ENCODE peak calls at places on chromosomes 13 and 19, in seven cellular contexts. L is psoas muscle, U is transverse colon, W is right lobe of liver, O is mucosa of descending colon, X is retinal pigment epithelial cell, H is body of pancreas. F is an unnamed sample.

GRCh38 chr13:49791753-49792549 is 531 bp downstream of the KPNA3 start:
- DNase-seq in L (peak), U (peak), W (peak), O (peak), X (no peak), H (peak), F (peak)

GRCh38 chr19:7533281-7533819 is 2.2 kb upstream of the PNPLA6 start:
- DNase-seq in L (peak), U (peak), W (peak), O (no peak), X (no peak), H (peak), F (peak)

GRCh38 chr13:44710576-44710975 is 134.4 kb upstream of the TSC22D1 start:
- DNase-seq in L (no peak), U (no peak), W (no peak), O (no peak), X (peak), H (no peak), F (no peak)

GRCh38 chr13:64648293-64648692 is 2581.8 kb downstream of the PCDH9 start:
- DNase-seq in L (no peak), U (no peak), W (no peak), O (no peak), X (no peak), H (no peak), F (no peak)

GRCh38 chr19:3556978-3557460 is 367 bp downstream of the MFSD12 start:
- DNase-seq in L (peak), U (peak), W (peak), O (peak), X (no peak), H (peak), F (peak)

GRCh38 chr19:17718988-17719711 is at the start of gene MAP1S:
- DNase-seq in L (peak), U (peak), W (peak), O (peak), X (no peak), H (peak), F (peak)

GRCh38 chr13:99989376-99990044 is 7.9 kb downstream of the ZIC2 start:
- DNase-seq in L (no peak), U (no peak), W (no peak), O (no peak), X (no peak), H (no peak), F (peak)

GRCh38 chr13:47621931-47622330 is 379.1 kb downstream of the SUCLA2 start:
- DNase-seq in L (no peak), U (no peak), W (no peak), O (no peak), X (peak), H (no peak), F (no peak)

GRCh38 chr19:5695649-5696195 is 5.6 kb downstream of the RPL36 start:
- DNase-seq in L (no peak), U (no peak), W (peak), O (no peak), X (no peak), H (no peak), F (no peak)

GRCh38 chr19:7739801-7740659 is 7.3 kb downstream of the CD209 start:
- DNase-seq in L (no peak), U (no peak), W (no peak), O (no peak), X (no peak), H (no peak), F (no peak)

GRCh38 chr13:27960362-27961226 is 8.5 kb downstream of the CDX2 start:
- DNase-seq in L (peak), U (peak), W (peak), O (peak), X (no peak), H (peak), F (peak)

GRCh38 chr13:75326173-75327131 is 155.5 kb downstream of the TBC1D4 start:
- DNase-seq in L (no peak), U (no peak), W (no peak), O (no peak), X (no peak), H (no peak), F (no peak)

GRCh38 chr19:35222373-35223005 is 6.0 kb downstream of the FAM187B start:
- DNase-seq in L (no peak), U (no peak), W (peak), O (no peak), X (no peak), H (no peak), F (no peak)

GRCh38 chr19:43450545-43450997 is 14.8 kb downstream of the LYPD3 start:
- DNase-seq in L (no peak), U (no peak), W (no peak), O (no peak), X (no peak), H (no peak), F (no peak)

GRCh38 chr13:41546372-41547252 is 89.3 kb downstream of the RGCC start:
- DNase-seq in L (no peak), U (no peak), W (no peak), O (no peak), X (no peak), H (no peak), F (no peak)

GRCh38 chr19:47471381-47471732 is 336 bp downstream of the SLC8A2 start:
- DNase-seq in L (no peak), U (no peak), W (no peak), O (no peak), X (no peak), H (no peak), F (no peak)

GRCh38 chr13:50125556-50126377 is 110.5 kb downstream of the KCNRG start:
- DNase-seq in L (peak), U (peak), W (peak), O (peak), X (peak), H (peak), F (peak)

GRCh38 chr13:64164435-64164834 is 2748.8 kb upstream of the PCDH20 start:
- DNase-seq in L (peak), U (no peak), W (peak), O (peak), X (no peak), H (peak), F (no peak)

GRCh38 chr13:83449666-83450395 is 432.4 kb downstream of the SLITRK1 start:
- DNase-seq in L (no peak), U (no peak), W (no peak), O (no peak), X (no peak), H (no peak), F (no peak)

GRCh38 chr13:38763446-38764381 is 76.8 kb downstream of the FREM2 start:
- DNase-seq in L (no peak), U (no peak), W (peak), O (no peak), X (no peak), H (peak), F (peak)

GRCh38 chr13:39209731-39210633 is 171.7 kb downstream of the NHLRC3 start:
- DNase-seq in L (no peak), U (no peak), W (no peak), O (no peak), X (peak), H (no peak), F (no peak)

GRCh38 chr13:46926856-46927625 is 30.2 kb upstream of the HTR2A start:
- DNase-seq in L (no peak), U (no peak), W (no peak), O (no peak), X (no peak), H (no peak), F (no peak)

GRCh38 chr19:4052993-4053422 is 13.7 kb downstream of the ZBTB7A start:
- DNase-seq in L (no peak), U (peak), W (peak), O (peak), X (no peak), H (no peak), F (no peak)

GRCh38 chr19:2454199-2454961 is 2.4 kb downstream of the LMNB2 start:
- DNase-seq in L (no peak), U (no peak), W (no peak), O (no peak), X (no peak), H (no peak), F (no peak)

GRCh38 chr13:111566567-111566966 is 246.1 kb downstream of the TEX29 start:
- DNase-seq in L (no peak), U (no peak), W (no peak), O (no peak), X (no peak), H (no peak), F (no peak)

GRCh38 chr13:51229731-51230130 is 7.5 kb downstream of the FAM124A start:
- DNase-seq in L (no peak), U (no peak), W (no peak), O (no peak), X (no peak), H (no peak), F (no peak)

GRCh38 chr19:13734751-13735150 is 29.6 kb upstream of the MRI1 start:
- DNase-seq in L (no peak), U (no peak), W (no peak), O (no peak), X (no peak), H (no peak), F (no peak)

DNA sequence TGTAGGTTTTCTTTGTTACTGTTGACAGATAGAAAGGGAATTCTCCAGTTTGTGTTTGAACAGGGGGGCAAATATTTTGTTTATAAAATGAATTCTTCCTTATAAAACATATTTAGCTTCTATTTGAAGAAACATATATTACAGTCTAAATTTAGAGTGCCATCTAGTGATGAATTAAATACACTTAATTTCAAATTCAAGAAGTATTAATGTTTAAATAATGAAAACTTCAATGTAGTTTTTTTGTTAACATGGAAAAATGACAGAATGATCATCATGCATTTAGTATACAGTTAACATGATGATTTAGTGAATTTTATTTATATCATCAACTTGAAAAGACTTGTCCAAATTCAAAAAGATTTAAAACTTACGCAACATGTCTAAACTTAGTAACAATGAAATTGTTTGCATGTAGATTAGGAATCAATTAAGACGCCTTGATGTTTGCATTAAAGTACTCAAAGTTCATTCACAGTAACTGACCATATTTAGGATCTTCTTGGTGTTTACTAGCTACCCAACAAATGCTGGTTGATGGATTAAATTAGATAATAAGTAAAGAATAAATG is 765.9 kb upstream of the SLITRK1 start:
- DNase-seq in L (no peak), U (no peak), W (no peak), O (no peak), X (no peak), H (no peak), F (no peak)
- TF ChIP-seq CTCF in L (no peak), U (no peak), W (no peak), O (no peak), X (no peak), H (peak), F (no peak)

GRCh38 chr13:19950374-19950773 is 8.2 kb upstream of the ZMYM2 start:
- DNase-seq in L (no peak), U (no peak), W (no peak), O (no peak), X (no peak), H (no peak), F (no peak)
- TF ChIP-seq CTCF in L (no peak), U (no peak), W (no peak), O (no peak), X (no peak), H (no peak), F (no peak)

GRCh38 chr19:30694156-30694555 is 322.0 kb downstream of the ZNF536 start:
- DNase-seq in L (no peak), U (no peak), W (no peak), O (no peak), X (no peak), H (no peak), F (no peak)

GRCh38 chr19:30699871-30700280 is 327.7 kb downstream of the ZNF536 start:
- DNase-seq in L (no peak), U (no peak), W (no peak), O (no peak), X (no peak), H (no peak), F (no peak)

GRCh38 chr19:30695171-30695875 is 323.1 kb downstream of the ZNF536 start:
- DNase-seq in L (no peak), U (no peak), W (no peak), O (no peak), X (no peak), H (no peak), F (peak)

GRCh38 chr19:30693179-30693578 is 321.0 kb downstream of the ZNF536 start:
- DNase-seq in L (no peak), U (no peak), W (no peak), O (no peak), X (no peak), H (no peak), F (no peak)

DNA sequence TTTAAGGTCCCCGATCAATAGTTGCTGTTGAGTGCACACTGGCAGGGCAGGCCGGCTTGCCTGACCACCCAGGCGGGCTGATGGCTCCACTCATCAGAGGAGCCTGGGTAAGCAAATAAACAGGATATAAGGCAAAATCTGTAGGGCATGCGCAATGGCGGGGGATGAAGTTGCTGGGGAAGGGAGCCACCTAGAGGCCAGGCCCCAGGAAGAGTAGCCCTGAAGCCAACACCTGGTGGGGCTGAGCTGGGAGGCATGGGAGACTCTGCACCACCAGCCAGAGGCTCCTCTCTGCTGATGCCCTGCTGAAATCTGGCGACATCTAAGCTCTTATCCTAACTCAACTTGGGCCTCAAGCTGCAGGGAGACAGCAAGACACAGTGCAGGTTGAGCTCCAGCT is 324.3 kb downstream of the ZNF536 start:
- DNase-seq in L (no peak), U (no peak), W (no peak), O (no peak), X (no peak), H (peak), F (peak)
- TF ChIP-seq CTCF in L (no peak), U (no peak), W (no peak), O (no peak), X (peak), H (peak), F (no peak)

GRCh38 chr19:9782282-9782681 is 13.7 kb upstream of the ZNF846 start:
- DNase-seq in L (no peak), U (no peak), W (no peak), O (no peak), X (no peak), H (no peak), F (no peak)
- TF ChIP-seq CTCF in L (no peak), U (no peak), W (no peak), O (no peak), X (no peak), H (no peak), F (no peak)

DNA sequence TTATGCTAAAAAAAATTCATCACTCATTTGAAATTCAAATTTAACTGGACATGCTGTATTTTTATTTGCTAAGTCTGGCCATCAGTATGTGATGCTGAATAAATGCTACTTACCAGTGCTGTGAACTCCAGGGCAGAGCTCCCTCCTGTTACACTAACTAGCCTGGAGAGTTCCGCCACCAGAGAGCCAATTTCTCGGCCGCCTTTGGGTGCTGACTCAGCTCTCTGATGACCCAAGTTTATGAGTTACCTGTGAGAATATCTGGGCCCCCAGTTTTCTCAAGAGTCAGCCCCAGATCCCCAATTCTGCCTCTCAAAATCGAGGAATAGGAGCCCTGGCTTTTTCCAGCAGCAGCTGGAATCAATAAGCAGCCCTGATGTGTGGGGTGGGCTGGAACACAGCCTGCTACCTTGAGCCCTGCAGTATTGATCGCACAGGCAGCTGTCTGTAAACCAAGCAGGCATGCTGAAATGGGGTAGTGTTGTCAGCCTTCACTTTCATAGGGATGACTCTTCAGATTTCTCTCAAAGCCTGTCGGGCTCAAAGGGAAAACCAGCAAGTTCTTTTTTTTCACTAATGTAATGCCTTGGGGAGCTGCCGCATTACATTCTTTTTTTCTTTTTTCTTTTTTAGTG is 113.7 kb downstream of the DNAJC15 start:
- DNase-seq in L (no peak), U (no peak), W (peak), O (no peak), X (no peak), H (no peak), F (no peak)
- TF ChIP-seq CTCF in L (no peak), U (no peak), W (no peak), O (no peak), X (no peak), H (no peak), F (no peak)

GRCh38 chr19:18775586-18776287 is 15.4 kb downstream of the COMP start:
- DNase-seq in L (no peak), U (no peak), W (no peak), O (no peak), X (no peak), H (no peak), F (no peak)

GRCh38 chr19:18776736-18777135 is 14.4 kb downstream of the COMP start:
- DNase-seq in L (no peak), U (no peak), W (no peak), O (no peak), X (no peak), H (no peak), F (no peak)

GRCh38 chr19:18777156-18777724 is 13.9 kb downstream of the COMP start:
- DNase-seq in L (no peak), U (no peak), W (no peak), O (no peak), X (no peak), H (no peak), F (no peak)

GRCh38 chr19:18774782-18775444 is 16.2 kb downstream of the COMP start:
- DNase-seq in L (no peak), U (no peak), W (no peak), O (no peak), X (no peak), H (no peak), F (no peak)

DNA sequence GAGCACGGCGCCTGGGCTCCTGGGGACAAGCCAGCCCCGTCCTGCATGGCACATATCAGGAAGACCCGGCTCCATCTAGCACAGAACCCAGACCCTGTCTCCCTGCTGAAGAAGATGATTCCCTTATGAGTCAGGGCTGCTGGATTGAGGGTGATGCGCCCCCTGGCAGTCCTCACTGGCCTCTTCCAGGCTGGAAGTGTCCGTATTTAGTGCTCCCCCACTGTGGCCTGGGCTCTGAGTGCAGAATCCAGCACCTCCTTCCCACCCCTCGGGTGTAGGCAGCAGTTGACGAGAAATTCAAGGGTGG is 14.9 kb downstream of the COMP start:
- DNase-seq in L (no peak), U (no peak), W (no peak), O (no peak), X (no peak), H (no peak), F (no peak)
- TF ChIP-seq CTCF in L (no peak), U (no peak), W (no peak), O (no peak), X (peak), H (no peak), F (no peak)

GRCh38 chr13:53781941-53782340 is 753.3 kb downstream of the OLFM4 start:
- DNase-seq in L (no peak), U (no peak), W (no peak), O (no peak), X (no peak), H (no peak), F (no peak)

GRCh38 chr13:53782400-53783030 is 753.9 kb downstream of the OLFM4 start:
- DNase-seq in L (no peak), U (no peak), W (no peak), O (no peak), X (peak), H (peak), F (no peak)

GRCh38 chr13:53775807-53776206 is 747.2 kb downstream of the OLFM4 start:
- DNase-seq in L (no peak), U (no peak), W (no peak), O (no peak), X (no peak), H (no peak), F (no peak)

GRCh38 chr13:53783466-53783865 is 754.9 kb downstream of the OLFM4 start:
- DNase-seq in L (no peak), U (no peak), W (no peak), O (no peak), X (no peak), H (peak), F (no peak)

GRCh38 chr13:53778937-53779336 is 750.3 kb downstream of the OLFM4 start:
- DNase-seq in L (no peak), U (no peak), W (no peak), O (no peak), X (no peak), H (no peak), F (no peak)
- TF ChIP-seq CTCF in L (no peak), U (no peak), W (no peak), O (no peak), X (no peak), H (no peak), F (no peak)

DNA sequence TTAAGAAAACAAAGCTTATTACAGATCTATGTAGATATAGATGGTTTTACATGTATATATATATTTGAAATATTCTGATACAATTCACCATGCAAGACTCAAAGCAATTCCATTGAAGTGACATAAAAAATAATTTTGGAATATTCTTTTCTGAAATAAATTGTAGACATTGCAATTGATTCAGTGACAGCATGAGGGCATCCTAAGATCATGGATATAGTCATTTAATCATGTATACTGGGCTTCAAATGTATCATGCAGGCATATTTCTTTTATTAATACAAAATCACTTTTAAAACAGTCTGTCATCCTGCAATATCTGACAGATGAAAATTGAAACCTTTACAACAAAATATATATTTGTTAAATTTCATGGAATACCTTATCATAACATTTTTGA is 286.7 kb upstream of the SLITRK6 start:
- DNase-seq in L (no peak), U (no peak), W (no peak), O (no peak), X (no peak), H (no peak), F (no peak)
- TF ChIP-seq CTCF in L (no peak), U (no peak), W (no peak), O (no peak), X (no peak), H (no peak), F (no peak)